ENCODE peak calls at places on chromosomes 1 and 21, in ten cellular contexts. Y, K, D, Q, M, N, I, A, F and B are unnamed samples.

GRCh38 chr1:163395767-163396166 is 74.0 kb downstream of the NUF2 start:
- DNase-seq in M (no peak), I (no peak), A (no peak), D (no peak), K (no peak), Q (no peak), Y (no peak), N (no peak), F (no peak), B (no peak)

GRCh38 chr21:30426732-30427131 is 1.0 kb upstream of the KRTAP13-3 start:
- DNase-seq in K (no peak), Q (no peak), Y (no peak), M (no peak), I (no peak), N (no peak), D (no peak), F (no peak), A (no peak), B (no peak)

GRCh38 chr1:221576268-221576667 is 165.6 kb downstream of the DUSP10 start:
- DNase-seq in K (peak; percentile 18), F (no peak), D (no peak), Y (no peak), M (no peak), Q (no peak), N (no peak), I (peak; percentile 33), A (no peak), B (no peak)

GRCh38 chr1:14367444-14367843 is 231.0 kb upstream of the KAZN start:
- DNase-seq in D (no peak), Q (no peak), K (no peak), Y (no peak), F (no peak), M (no peak), I (no peak), N (no peak), A (no peak), B (no peak)

GRCh38 chr1:171983584-171983983 is 142.3 kb downstream of the DNM3 start:
- DNase-seq in D (peak; percentile 22), N (no peak), Q (peak; percentile 22), I (no peak), M (no peak), K (peak; percentile 9), F (no peak), Y (peak; percentile 9), A (no peak), B (no peak)

GRCh38 chr1:37410815-37411214 is 63.6 kb upstream of the ZC3H12A start:
- DNase-seq in F (peak; percentile 16), K (peak; percentile 27), D (peak; percentile 61), Q (peak; percentile 16), Y (peak; percentile 16), I (no peak), N (no peak), M (no peak), A (no peak), B (no peak)

GRCh38 chr1:61192666-61193325 is 110.4 kb downstream of the NFIA start:
- DNase-seq in I (no peak), Y (no peak), A (no peak), K (no peak), M (no peak), N (no peak), D (no peak), F (no peak), Q (no peak), B (no peak)

GRCh38 chr21:18468775-18469174 is 65.2 kb upstream of the TMPRSS15 start:
- DNase-seq in I (no peak), Q (peak; percentile 67), Y (no peak), F (no peak), D (no peak), A (no peak), M (no peak), K (peak; percentile 17), N (no peak), B (no peak)

GRCh38 chr1:180156201-180156600 is 1.5 kb downstream of the QSOX1 start:
- DNase-seq in Q (no peak), D (no peak), Y (no peak), K (no peak), N (no peak), M (no peak), I (no peak), A (no peak), F (no peak), B (no peak)

GRCh38 chr1:39900662-39901485 is 843 bp downstream of the MYCL start:
- DNase-seq in F (peak; percentile 33), Y (no peak), A (no peak), Q (no peak), I (no peak), N (no peak), M (peak; percentile 20), K (no peak), D (peak; percentile 54), B (no peak)

GRCh38 chr1:221164029-221164428 is 284.8 kb downstream of the HLX start:
- DNase-seq in N (no peak), F (no peak), D (peak; percentile 19), I (no peak), Q (no peak), Y (no peak), K (no peak), A (no peak), M (no peak), B (no peak)

GRCh38 chr1:60903591-60903990 is 178.8 kb upstream of the NFIA start:
- DNase-seq in A (peak; percentile 78), K (no peak), Q (no peak), F (no peak), M (no peak), N (peak; percentile 35), Y (no peak), D (peak; percentile 49), I (no peak), B (no peak)

GRCh38 chr1:39122056-39122455 is 82.4 kb upstream of the MACF1 start:
- DNase-seq in F (no peak), N (no peak), I (no peak), K (no peak), A (no peak), M (no peak), Y (no peak), D (no peak), Q (no peak), B (no peak)

GRCh38 chr1:19754482-19754881 is 45.2 kb downstream of the TMCO4 start:
- DNase-seq in D (no peak), M (no peak), Y (no peak), K (no peak), Q (peak; percentile 27), A (peak; percentile 85), I (no peak), N (no peak), F (no peak), B (no peak)

GRCh38 chr21:17461014-17461413 is 51.8 kb upstream of the CXADR start:
- DNase-seq in F (no peak), Y (peak; percentile 73), Q (no peak), N (peak; percentile 73), A (no peak), I (peak; percentile 41), K (no peak), D (peak; percentile 64), M (no peak), B (no peak)

GRCh38 chr1:115310821-115311220 is 27.2 kb downstream of the NGF start:
- DNase-seq in Y (no peak), M (no peak), D (no peak), N (no peak), F (no peak), K (peak; percentile 4), A (no peak), I (no peak), Q (no peak), B (no peak)

GRCh38 chr1:228364706-228365213 is 41.9 kb downstream of the TRIM11 start:
- DNase-seq in N (no peak), Y (no peak), F (no peak), K (no peak), A (no peak), M (no peak), I (no peak), D (no peak), Q (no peak), B (no peak)